ENCODE peak calls at places on chromosomes 7 and 10, in eight cellular contexts. O, K, V, S, C, T, Q and D are unnamed samples.

GRCh38 chr7:12028508-12028907 is 182.6 kb upstream of the TMEM106B start:
- DNase-seq in O (no peak), Q (no peak), S (no peak), V (no peak), C (no peak), K (no peak), T (no peak), D (no peak)

GRCh38 chr7:25028370-25028971 is 48.5 kb upstream of the OSBPL3 start:
- DNase-seq in O (no peak), C (no peak), Q (no peak), V (no peak), S (no peak), T (peak), K (peak), D (no peak)

GRCh38 chr10:97572214-97572989 is at the start of gene ANKRD2:
- DNase-seq in Q (peak), V (peak), O (peak), C (peak), K (peak), T (peak), S (no peak), D (no peak)

GRCh38 chr10:97915761-97916160 is 66.1 kb downstream of the GOLGA7B start:
- DNase-seq in C (no peak), O (no peak), K (no peak), S (no peak), Q (no peak), V (no peak), T (no peak), D (no peak)

GRCh38 chr10:132309879-132310591 is 2.3 kb upstream of the STK32C start:
- DNase-seq in Q (no peak), S (no peak), K (no peak), V (no peak), C (no peak), T (no peak), O (no peak), D (no peak)

GRCh38 chr7:141992154-141992553 is 3.5 kb upstream of the MGAM start:
- DNase-seq in T (no peak), K (no peak), O (no peak), S (no peak), V (no peak), Q (no peak), C (no peak), D (no peak)

GRCh38 chr7:46449743-46450142 is 528.7 kb upstream of the IGFBP3 start:
- DNase-seq in T (peak), S (no peak), O (no peak), K (no peak), Q (no peak), V (no peak), C (no peak), D (no peak)

GRCh38 chr10:43140414-43140813 is 2.2 kb downstream of the CSGALNACT2 start:
- DNase-seq in S (no peak), T (peak), C (no peak), Q (peak), K (no peak), V (no peak), O (no peak), D (no peak)

GRCh38 chr7:17130281-17131059 is 168.0 kb upstream of the AHR start:
- DNase-seq in K (no peak), O (no peak), S (no peak), T (peak), Q (no peak), V (no peak), C (peak), D (no peak)

GRCh38 chr10:3625959-3626751 is 158.9 kb downstream of the KLF6 start:
- DNase-seq in Q (peak), C (no peak), T (peak), K (no peak), V (no peak), O (no peak), S (no peak), D (no peak)

GRCh38 chr10:30763933-30764332 is 134.4 kb upstream of the LYZL2 start:
- DNase-seq in O (no peak), Q (no peak), V (no peak), T (no peak), S (no peak), C (peak), K (no peak), D (no peak)